ENCODE peak calls at places on chromosomes 6 and 20, in nine cellular contexts. U is AG09309; N is nephron progenitor cell; T is NAMALWA; I is CD8-positive, alpha-beta memory T cell; R is amygdala; J is stimulated activated CD4-positive, alpha-beta T cell treated with anti-CD3 and anti-CD28 coated beads, TNF-alpha, amount 100 ng/mL, for 24 hours; Z is iPS-NIHi11; Q is NCI-H2171. A is an unnamed sample.

GRCh38 chr20:38159949-38160756 is 4.9 kb downstream of the TGM2 start:
- DNase-seq in I (no peak), Z (no peak), U (no peak), Q (no peak), R (no peak), N (no peak), J (no peak), T (no peak), A (no peak)

GRCh38 chr20:45372646-45373352 is 5.3 kb downstream of the TP53TG5 start:
- DNase-seq in R (peak), Z (peak), T (no peak), Q (no peak), N (no peak), J (no peak), I (no peak), U (no peak), A (peak)

GRCh38 chr20:64001607-64002011 is 20.7 kb downstream of the PRPF6 start:
- DNase-seq in T (no peak), Z (no peak), Q (peak), R (no peak), N (no peak), I (no peak), U (no peak), J (no peak), A (no peak)

GRCh38 chr6:27267865-27268444 is 20.5 kb downstream of the PRSS16 start:
- DNase-seq in I (no peak), U (no peak), Q (no peak), J (no peak), T (no peak), Z (no peak), R (no peak), N (peak), A (no peak)

GRCh38 chr6:6315660-6316059 is 4.8 kb downstream of the F13A1 start:
- DNase-seq in I (no peak), N (peak), Z (peak), R (no peak), T (peak), J (no peak), Q (peak), U (no peak), A (peak)

GRCh38 chr6:138034229-138034628 is 73.0 kb downstream of the PERP start:
- DNase-seq in T (no peak), Z (no peak), Q (no peak), U (no peak), I (no peak), R (no peak), N (no peak), J (no peak), A (no peak)

GRCh38 chr20:31760457-31761240 is 21.6 kb downstream of the TPX2 start:
- DNase-seq in Z (no peak), I (no peak), J (no peak), Q (no peak), U (no peak), N (no peak), R (no peak), T (no peak), A (no peak)

GRCh38 chr20:56893206-56893605 is 264.1 kb downstream of the TFAP2C start:
- DNase-seq in J (no peak), I (no peak), T (no peak), R (no peak), U (no peak), N (no peak), Z (peak), Q (no peak), A (no peak)

GRCh38 chr20:35120012-35120701 is 27.0 kb downstream of the EDEM2 start:
- DNase-seq in T (no peak), N (no peak), Z (no peak), R (no peak), Q (no peak), I (no peak), U (peak), J (no peak), A (no peak)

GRCh38 chr6:148968636-148969270 is 221.9 kb downstream of the UST start:
- DNase-seq in J (no peak), R (no peak), T (no peak), Z (no peak), U (no peak), Q (no peak), I (no peak), N (no peak), A (no peak)

GRCh38 chr6:168169624-168170023 is 90.6 kb upstream of the FRMD1 start:
- DNase-seq in R (no peak), N (no peak), T (no peak), J (no peak), Z (no peak), U (no peak), I (no peak), Q (no peak), A (no peak)

GRCh38 chr6:115838763-115839401 is 221.8 kb downstream of the FRK start:
- DNase-seq in R (no peak), Q (no peak), N (peak), J (no peak), T (peak), U (no peak), I (no peak), Z (peak), A (no peak)

GRCh38 chr6:6586671-6587526 is 1.6 kb upstream of the LY86 start:
- DNase-seq in R (no peak), Q (no peak), J (no peak), N (no peak), U (no peak), Z (no peak), I (no peak), T (peak), A (peak)

GRCh38 chr20:17655286-17655651 is 26.8 kb downstream of the RRBP1 start:
- DNase-seq in I (no peak), Z (peak), Q (no peak), T (no peak), N (no peak), R (no peak), J (no peak), U (no peak), A (no peak)

GRCh38 chr6:112735129-112735528 is 388.0 kb downstream of the RFPL4B start:
- DNase-seq in J (no peak), U (no peak), Z (no peak), Q (no peak), N (no peak), I (no peak), R (no peak), T (no peak), A (no peak)

GRCh38 chr6:48111143-48111506 is at the start of gene PTCHD4:
- DNase-seq in U (peak), R (no peak), Z (peak), T (no peak), N (no peak), Q (no peak), J (no peak), I (no peak), A (no peak)

GRCh38 chr20:57065646-57066045 is 200.8 kb downstream of the BMP7 start:
- DNase-seq in J (no peak), I (no peak), Q (no peak), Z (no peak), N (no peak), T (no peak), U (no peak), R (no peak), A (no peak)

GRCh38 chr20:34850969-34851368 is 21.7 kb downstream of the GGT7 start:
- DNase-seq in J (no peak), U (no peak), Z (no peak), T (no peak), Q (no peak), N (no peak), I (no peak), R (no peak), A (no peak)

GRCh38 chr6:166206510-166207389 is 39.1 kb upstream of the TBXT start:
- DNase-seq in I (no peak), R (no peak), U (no peak), J (no peak), Z (no peak), T (no peak), N (no peak), Q (no peak), A (no peak)

GRCh38 chr6:132096245-132096644 is 145.1 kb upstream of the CCN2 start:
- DNase-seq in Z (no peak), I (no peak), T (no peak), Q (no peak), N (no peak), J (no peak), R (no peak), U (no peak), A (no peak)

GRCh38 chr20:54086444-54087134 is 16.2 kb upstream of the BCAS1 start:
- DNase-seq in J (no peak), U (peak), Q (no peak), I (no peak), Z (no peak), R (no peak), N (no peak), T (no peak), A (no peak)

GRCh38 chr6:147103641-147104040 is 100.6 kb upstream of the STXBP5 start:
- DNase-seq in J (no peak), Q (no peak), N (no peak), R (no peak), T (no peak), Z (no peak), I (no peak), U (no peak), A (no peak)

GRCh38 chr20:2946988-2947961 is 74.0 kb downstream of the PTPRA start:
- DNase-seq in U (peak), I (no peak), J (no peak), R (peak), Z (no peak), Q (no peak), T (no peak), N (no peak), A (no peak)

GRCh38 chr20:49646528-49646927 is 67.2 kb downstream of the B4GALT5 start:
- DNase-seq in U (no peak), N (no peak), Q (no peak), J (no peak), T (no peak), R (no peak), Z (no peak), I (no peak), A (no peak)

GRCh38 chr6:90131614-90132423 is 164.8 kb downstream of the BACH2 start:
- DNase-seq in J (no peak), Z (no peak), R (no peak), T (peak), I (no peak), Q (no peak), U (peak), N (no peak), A (no peak)

GRCh38 chr6:145929037-145929633 is 35.0 kb downstream of the SHPRH start:
- DNase-seq in R (no peak), J (no peak), I (no peak), Z (peak), T (peak), N (peak), U (peak), Q (peak), A (no peak)

GRCh38 chr6:16179970-16180431 is 51.1 kb downstream of the MYLIP start:
- DNase-seq in U (no peak), J (no peak), T (no peak), R (no peak), N (no peak), I (peak), Z (no peak), Q (no peak), A (no peak)

GRCh38 chr20:9298906-9299305 is 215.5 kb upstream of the LAMP5 start:
- DNase-seq in N (no peak), Q (no peak), I (no peak), R (no peak), U (no peak), J (no peak), Z (no peak), T (no peak), A (no peak)

GRCh38 chr6:21811484-21811883 is 217.9 kb downstream of the SOX4 start:
- DNase-seq in Q (no peak), Z (no peak), I (no peak), N (no peak), U (no peak), J (no peak), R (no peak), T (no peak), A (no peak)

GRCh38 chr6:154157082-154157481 is 118.0 kb downstream of the OPRM1 start:
- DNase-seq in U (no peak), J (peak), Z (no peak), I (no peak), T (no peak), N (no peak), Q (no peak), R (no peak), A (no peak)

A was measured in B cell.